ENCODE peak calls at places on chromosomes 2 and 18, in ten cellular contexts. I is lower leg skin, A is AG04450, W is breast epithelium, M is A549, F is epithelial cell of esophagus, N is fibroblast of pulmonary artery, R is spleen, L is fibroblast of mammary gland, Z is choroid plexus epithelial cell. X is an unnamed sample.
A peak's percentile ranks its signal among the peaks of the same experiment; 100 is the strongest.

GRCh38 chr2:241996100-241996499 is 126.6 kb downstream of the RTP5 start:
- DNase-seq in F (no peak), R (peak; percentile 56), L (no peak), I (peak; percentile 63), M (no peak), W (peak; percentile 5), Z (no peak), A (no peak), N (no peak), X (no peak)

GRCh38 chr2:217956895-217957457 is 45.8 kb downstream of the TNS1 start:
- DNase-seq in W (no peak), N (no peak), R (peak; percentile 66), M (no peak), L (no peak), F (no peak), Z (no peak), I (no peak), A (no peak), X (no peak)

GRCh38 chr2:182767578-182767977 is 51.5 kb downstream of the DNAJC10 start:
- DNase-seq in W (no peak), L (peak; percentile 30), Z (peak; percentile 79), R (no peak), M (peak; percentile 4), F (peak; percentile 34), N (peak; percentile 46), A (no peak), I (no peak), X (peak; percentile 37)

GRCh38 chr2:200810252-200810650 is 1.5 kb upstream of the BZW1 start:
- DNase-seq in L (peak; percentile 93), A (peak; percentile 72), R (no peak), I (no peak), Z (peak; percentile 75), W (no peak), F (peak; percentile 63), N (peak; percentile 79), M (peak; percentile 9), X (peak; percentile 82)

GRCh38 chr2:43995733-43996533 is at the start of gene LRPPRC:
- DNase-seq in L (peak; percentile 97), N (peak; percentile 98), A (peak; percentile 95), Z (peak; percentile 99), R (peak; percentile 96), I (peak; percentile 98), F (peak; percentile 97), W (peak; percentile 89), M (peak; percentile 98), X (peak; percentile 97)

GRCh38 chr2:20378891-20379519 is 28.4 kb upstream of the PUM2 start:
- DNase-seq in L (peak; percentile 88), I (peak; percentile 94), N (peak; percentile 89), A (peak; percentile 72), Z (peak; percentile 88), F (peak; percentile 54), M (peak; percentile 77), W (peak; percentile 76), R (peak; percentile 85), X (peak; percentile 82)

GRCh38 chr18:34837769-34838194 is 127.7 kb downstream of the DTNA start:
- DNase-seq in A (no peak), F (no peak), Z (peak; percentile 59), R (no peak), N (peak; percentile 26), L (peak; percentile 14), W (no peak), M (no peak), I (no peak), X (no peak)

GRCh38 chr2:20067992-20068727 is 16.7 kb upstream of the LAPTM4A start:
- DNase-seq in A (peak; percentile 90), L (peak; percentile 96), Z (peak; percentile 95), W (no peak), I (peak; percentile 65), M (no peak), R (no peak), N (peak; percentile 82), F (peak; percentile 97), X (peak; percentile 88)

GRCh38 chr2:43832457-43832856 is 6.2 kb downstream of the ABCG5 start:
- DNase-seq in A (no peak), I (no peak), M (no peak), W (no peak), L (peak; percentile 29), F (peak; percentile 56), Z (peak; percentile 35), N (no peak), R (no peak), X (peak; percentile 5)

GRCh38 chr18:13268746-13269285 is 50.3 kb downstream of the LDLRAD4 start:
- DNase-seq in R (no peak), A (no peak), M (no peak), I (no peak), F (no peak), L (no peak), N (no peak), Z (peak; percentile 5), W (no peak), X (peak; percentile 14)

GRCh38 chr2:176189666-176190641 is 1.5 kb downstream of the HOXD1 start:
- DNase-seq in N (no peak), Z (no peak), I (peak; percentile 76), W (no peak), F (no peak), L (no peak), A (no peak), R (no peak), M (no peak), X (no peak)

GRCh38 chr2:70403267-70404053 is 101.6 kb upstream of the FAM136A start:
- DNase-seq in I (no peak), A (no peak), N (no peak), L (no peak), M (no peak), W (no peak), F (no peak), R (no peak), Z (no peak), X (no peak)

GRCh38 chr18:9771977-9772660 is 64.0 kb downstream of the RAB31 start:
- DNase-seq in W (no peak), R (no peak), F (no peak), N (no peak), M (no peak), I (peak; percentile 78), L (no peak), Z (no peak), A (no peak), X (no peak)

GRCh38 chr2:150479075-150479915 is 8.2 kb downstream of the RND3 start:
- DNase-seq in M (no peak), Z (peak; percentile 70), F (peak; percentile 90), N (no peak), R (no peak), W (no peak), I (no peak), L (no peak), A (no peak), X (peak; percentile 53)

GRCh38 chr18:332721-333513 is 65.1 kb upstream of the THOC1 start:
- DNase-seq in R (no peak), N (no peak), L (peak; percentile 50), A (no peak), M (no peak), W (no peak), I (no peak), F (no peak), Z (peak; percentile 60), X (peak; percentile 50)

DNA sequence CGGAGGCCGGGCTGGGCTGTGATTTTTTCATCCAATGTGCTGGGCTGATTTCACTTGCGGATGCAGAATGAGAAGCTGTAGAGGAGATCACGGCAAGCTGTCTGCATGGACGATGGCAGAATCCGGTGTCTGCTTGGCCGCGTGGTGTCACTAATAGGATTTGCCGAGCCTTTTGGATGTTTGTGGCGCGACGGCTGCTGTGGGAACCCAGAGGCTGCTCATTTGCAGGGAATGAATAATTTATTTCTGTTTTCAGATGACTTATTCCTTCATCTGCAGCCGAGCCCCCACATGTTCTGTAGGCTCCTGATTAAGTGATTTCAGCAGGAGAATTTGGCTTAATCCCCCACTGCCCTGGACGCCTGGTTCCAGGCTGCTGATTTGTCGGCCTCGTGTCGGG is 62.6 kb downstream of the ODC1 start:
- DNase-seq in I (no peak), A (no peak), N (no peak), W (no peak), R (no peak), F (no peak), M (no peak), Z (no peak), L (no peak), X (no peak)
- TF ChIP-seq CTCF in I (no peak), A (no peak), N (no peak), W (no peak), R (no peak), F (no peak), M (no peak), Z (no peak), L (no peak), X (no peak)

DNA sequence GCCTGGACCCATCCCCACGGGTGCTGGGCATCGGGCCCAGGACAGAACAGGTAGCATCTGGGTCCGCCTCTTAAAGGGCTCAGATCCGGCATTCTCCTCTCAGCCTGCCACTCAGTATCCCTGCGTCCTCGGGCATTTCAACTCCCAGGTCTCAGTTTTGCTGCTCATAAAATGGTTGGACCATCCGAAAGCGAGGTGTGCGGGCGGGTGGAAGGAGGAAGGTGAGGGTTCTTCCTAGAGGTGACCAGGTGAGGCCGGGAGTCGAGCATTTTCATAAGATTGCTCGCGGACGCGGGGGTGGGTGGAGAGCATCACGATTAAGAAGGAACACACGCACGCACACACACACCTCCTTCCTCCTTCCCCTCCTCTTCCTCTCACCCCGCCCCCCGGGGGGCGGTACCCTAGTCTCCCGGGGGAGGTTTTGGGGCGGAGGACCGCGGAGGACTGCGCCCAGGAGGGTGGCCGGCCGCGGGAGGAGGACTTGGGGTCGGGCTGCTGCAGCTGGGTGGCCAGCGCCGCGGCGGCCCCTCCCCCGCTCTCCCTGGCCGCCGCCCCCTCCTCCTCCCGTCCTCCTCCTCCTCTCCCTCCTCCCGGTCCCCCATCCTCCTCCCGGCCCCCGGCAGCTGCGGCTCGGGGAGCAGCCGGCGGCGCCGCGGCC is 97.9 kb upstream of the GPR45 start:
- DNase-seq in M (no peak), I (no peak), W (no peak), R (peak; percentile 79), N (no peak), Z (no peak), F (peak; percentile 75), A (no peak), L (no peak), X (no peak)
- H3K4me3 ChIP-seq in M (peak overlapping the region; percentile 53), I (peak overlapping the region; percentile 19), W (peak overlapping the region; percentile 77), R (peak overlapping the region; percentile 76), N (peak overlapping the region; percentile 27), Z (peak overlapping the region; percentile 44), F (peak overlapping the region; percentile 61), A (peak overlapping the region; percentile 38), L (peak overlapping the region; percentile 20), X (peak overlapping the region; percentile 34)

DNA sequence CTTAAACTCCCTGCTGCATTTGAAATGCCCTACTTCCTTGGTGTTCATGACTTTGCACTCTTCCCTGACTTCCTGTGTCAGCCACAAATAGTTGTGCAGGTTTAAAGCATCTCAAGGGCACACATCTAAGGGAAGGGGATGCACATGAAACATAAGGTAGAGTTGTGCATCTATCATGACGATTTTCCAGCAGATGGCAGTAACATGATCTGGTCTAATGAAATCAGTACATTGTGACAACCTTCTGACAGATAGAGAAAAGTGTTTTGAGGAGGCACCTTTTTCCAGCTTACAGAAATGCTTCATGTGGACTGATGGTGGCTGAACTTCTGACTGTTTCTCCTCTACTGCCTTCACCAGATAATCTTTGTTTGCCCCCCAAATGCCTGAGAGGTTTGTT is 238.9 kb downstream of the XIRP2 start:
- DNase-seq in L (peak; percentile 69), N (peak; percentile 63), Z (peak; percentile 75), F (peak; percentile 56), A (no peak), R (no peak), W (no peak), I (no peak), M (no peak), X (no peak)
- TF ChIP-seq CTCF in L (peak; percentile 51), N (peak; percentile 53), Z (peak; percentile 51), F (peak; percentile 43), A (peak; percentile 33), R (no peak), W (no peak), I (no peak), M (no peak), X (peak; percentile 34)

GRCh38 chr2:173353556-173353955 is 1.1 kb upstream of the CDCA7 start:
- DNase-seq in F (no peak), W (no peak), M (no peak), I (no peak), A (no peak), R (no peak), L (no peak), Z (no peak), N (no peak), X (no peak)
- H3K4me3 ChIP-seq in F (no peak overlapping the region), W (no peak overlapping the region), M (peak overlapping the region; percentile 94), I (no peak overlapping the region), A (no peak overlapping the region), R (peak overlapping the region; percentile 83), L (no peak overlapping the region), Z (no peak overlapping the region), N (no peak overlapping the region), X (no peak overlapping the region)